ENCODE peak calls at places on chromosomes 1 and 21, in four cellular contexts. G is amniotic stem cell; A is AG20443; O is stimulated activated CD8-positive, alpha-beta memory T cell treated with anti-CD3 and anti-CD28 coated beads, Interleukin-2, amount 100 ng/mL, for 48 hours. Q is an unnamed sample.

GRCh38 chr1:5751171-5751556 is 241.1 kb downstream of the NPHP4 start:
- DNase-seq in G (no peak), O (no peak), A (no peak), Q (no peak)

GRCh38 chr1:70754711-70755110 is 292.9 kb downstream of the PTGER3 start:
- DNase-seq in A (no peak), G (no peak), O (no peak), Q (no peak)

GRCh38 chr1:156063997-156064285 is 3.0 kb downstream of the RAB25 start:
- DNase-seq in G (no peak), A (no peak), O (no peak), Q (no peak)

GRCh38 chr1:43881415-43881814 is 52.2 kb upstream of the ARTN start:
- DNase-seq in O (no peak), G (no peak), A (no peak), Q (no peak)

GRCh38 chr1:64891440-64891815 is 74.9 kb downstream of the JAK1 start:
- DNase-seq in A (no peak), O (no peak), G (no peak), Q (no peak)

GRCh38 chr1:169890761-169891538 is 2.7 kb downstream of the SCYL3 start:
- DNase-seq in A (no peak), O (no peak), G (no peak), Q (no peak)

GRCh38 chr21:16279658-16280581 is 550.1 kb downstream of the USP25 start:
- DNase-seq in O (no peak), G (no peak), A (peak; percentile 56), Q (peak; percentile 11)

GRCh38 chr1:170734412-170735175 is 70.7 kb downstream of the PRRX1 start:
- DNase-seq in A (peak; percentile 34), G (peak; percentile 37), O (no peak), Q (peak; percentile 24)

GRCh38 chr1:170410391-170411146 is 121.4 kb upstream of the GORAB start:
- DNase-seq in G (peak; percentile 42), A (peak; percentile 53), O (no peak), Q (peak; percentile 29)

GRCh38 chr1:18703041-18703621 is 72.5 kb downstream of the PAX7 start:
- DNase-seq in G (no peak), O (no peak), A (no peak), Q (no peak)

GRCh38 chr1:51661081-51661518 is 44.2 kb downstream of the OSBPL9 start:
- DNase-seq in A (peak; percentile 72), G (peak; percentile 93), O (no peak), Q (peak; percentile 54)